ENCODE peak calls at places on chromosomes 1 and 21, in five cellular contexts. U, P, Q, J and R are unnamed samples.

GRCh38 chr21:33268392-33268735 is 2.2 kb downstream of the IL10RB start:
- DNase-seq in U (no peak), P (no peak), Q (no peak), J (no peak), R (no peak)

GRCh38 chr1:161502641-161503393 is 2.4 kb upstream of the FCGR2A start:
- DNase-seq in U (no peak), P (peak; percentile 31), Q (peak; percentile 60), J (no peak), R (peak; percentile 44)

GRCh38 chr1:201408176-201408814 is 9.2 kb upstream of the LAD1 start:
- DNase-seq in U (peak; percentile 80), P (peak; percentile 63), Q (peak; percentile 80), J (no peak), R (peak; percentile 75)

GRCh38 chr21:32698286-32698685 is 29.5 kb downstream of the SYNJ1 start:
- DNase-seq in U (no peak), P (no peak), Q (no peak), J (no peak), R (no peak)

GRCh38 chr1:172476218-172476811 is 32.4 kb upstream of the PIGC start:
- DNase-seq in U (peak; percentile 39), P (peak; percentile 98), Q (no peak), J (no peak), R (no peak)

GRCh38 chr1:28173151-28173979 is 3.1 kb downstream of the PTAFR start:
- DNase-seq in U (no peak), P (no peak), Q (peak; percentile 66), J (no peak), R (no peak)

GRCh38 chr1:23747947-23748346 is 4.7 kb downstream of the ELOA start:
- DNase-seq in U (no peak), P (no peak), Q (no peak), J (no peak), R (no peak)

GRCh38 chr1:76867342-76868130 is at the start of gene ST6GALNAC5:
- DNase-seq in U (peak; percentile 5), P (peak; percentile 31), Q (peak; percentile 48), J (no peak), R (no peak)

GRCh38 chr1:29410476-29410875 is 174.2 kb downstream of the PTPRU start:
- DNase-seq in U (no peak), P (peak; percentile 39), Q (no peak), J (no peak), R (no peak)

GRCh38 chr1:79708646-79709237 is 702.2 kb upstream of the ADGRL4 start:
- DNase-seq in U (no peak), P (no peak), Q (no peak), J (no peak), R (no peak)

GRCh38 chr1:112040891-112041740 is 51.6 kb upstream of the KCND3 start:
- DNase-seq in U (no peak), P (no peak), Q (no peak), J (no peak), R (no peak)

GRCh38 chr1:183881387-183882084 is 76.6 kb downstream of the RGL1 start:
- DNase-seq in U (peak; percentile 39), P (peak; percentile 63), Q (peak; percentile 96), J (no peak), R (peak; percentile 78)

GRCh38 chr1:104636581-104636980 is 886.9 kb downstream of the AMY1C start:
- DNase-seq in U (peak; percentile 4), P (no peak), Q (no peak), J (no peak), R (no peak)

GRCh38 chr1:46342084-46342656 is 1.6 kb downstream of the NSUN4 start:
- DNase-seq in U (peak; percentile 28), P (peak; percentile 28), Q (peak; percentile 42), J (no peak), R (peak; percentile 52)

GRCh38 chr1:21244154-21244553 is 46.1 kb downstream of the ECE1 start:
- DNase-seq in U (no peak), P (no peak), Q (no peak), J (no peak), R (no peak)

DNA sequence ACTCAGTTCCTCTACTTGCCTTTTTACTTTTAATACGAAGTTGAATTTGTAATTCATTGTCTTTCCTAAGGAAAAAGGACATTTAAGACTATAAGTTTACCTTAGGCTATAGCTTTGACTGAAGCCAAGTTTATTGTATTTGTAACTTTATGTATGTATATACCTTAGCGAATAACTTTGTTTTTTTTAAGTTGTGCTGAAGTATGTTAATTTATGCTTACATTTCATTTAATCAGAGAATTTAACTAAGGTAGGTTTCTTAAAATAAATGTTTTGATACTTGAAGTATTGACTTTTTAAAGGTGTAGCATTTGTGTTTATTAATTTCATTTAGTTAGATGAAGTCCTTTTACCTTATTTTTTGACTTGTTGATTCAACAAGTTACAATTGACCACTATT is 55.2 kb upstream of the TPTE start:
- DNase-seq in U (no peak), P (no peak), Q (no peak), J (no peak), R (no peak)
- H3K27ac ChIP-seq in U (no peak overlapping the region), P (no peak overlapping the region), Q (no peak overlapping the region), J (no peak overlapping the region), R (no peak overlapping the region)

DNA sequence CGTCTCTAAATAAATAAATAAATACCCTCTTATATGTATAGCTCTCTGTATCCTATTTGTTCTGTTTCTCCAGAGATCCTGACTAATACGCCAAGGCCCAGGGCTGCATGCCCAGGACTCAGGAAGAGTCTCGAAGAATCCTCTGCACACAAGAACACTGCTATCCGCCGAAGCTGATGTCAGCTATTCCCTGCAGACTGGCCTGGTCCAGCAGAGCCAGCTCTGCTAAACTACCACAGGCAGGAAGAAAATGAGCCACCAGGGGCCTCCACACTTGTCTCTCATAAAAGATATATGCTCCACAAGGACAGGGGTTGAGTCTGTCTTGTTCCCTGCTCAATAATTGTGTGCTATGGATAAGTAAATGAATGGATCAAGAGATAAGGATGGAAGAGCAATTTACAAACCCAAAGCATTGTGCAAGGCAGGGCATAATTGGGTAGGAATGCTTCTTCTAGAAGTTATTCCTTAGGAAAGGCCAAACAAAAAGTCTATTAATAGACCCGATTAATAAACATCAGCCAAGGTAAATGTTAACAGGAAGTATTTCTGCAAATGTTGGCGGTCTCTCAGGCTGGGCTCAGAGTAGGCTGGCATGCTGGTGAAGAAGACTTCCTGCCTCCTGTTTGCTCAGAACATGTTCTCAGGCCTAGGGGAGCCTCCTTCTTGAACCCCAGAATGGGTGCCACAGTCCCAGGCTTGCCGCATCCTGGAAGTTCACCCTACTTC is 26.3 kb upstream of the MAN1C1 start:
- DNase-seq in U (no peak), P (no peak), Q (peak; percentile 57), J (no peak), R (peak; percentile 37)
- TF ChIP-seq CTCF in U (no peak), P (peak; percentile 3), Q (peak; percentile 13), J (no peak), R (peak; percentile 42)

GRCh38 chr1:91804546-91805023 is 81.4 kb downstream of the TGFBR3 start:
- DNase-seq in U (no peak), P (peak; percentile 92), Q (peak; percentile 70), J (no peak), R (peak; percentile 38)
- H3K27ac ChIP-seq in U (peak overlapping the region; percentile 26), P (no peak overlapping the region), Q (no peak overlapping the region), J (peak overlapping the region; percentile 83), R (no peak overlapping the region)

GRCh38 chr1:180636138-180636537 is 4.3 kb downstream of the XPR1 start:
- DNase-seq in U (peak; percentile 35), P (peak; percentile 41), Q (peak; percentile 69), J (no peak), R (no peak)
- TF ChIP-seq CTCF in U (peak; percentile 24), P (peak; percentile 40), Q (peak; percentile 13), J (peak; percentile 49), R (no peak)

GRCh38 chr1:219190605-219191004 is 16.9 kb downstream of the LYPLAL1 start:
- DNase-seq in U (no peak), P (no peak), Q (no peak), J (no peak), R (no peak)

GRCh38 chr1:219189021-219189824 is 15.5 kb downstream of the LYPLAL1 start:
- DNase-seq in U (no peak), P (peak; percentile 30), Q (peak; percentile 65), J (no peak), R (no peak)

GRCh38 chr1:219185486-219186117 is 11.9 kb downstream of the LYPLAL1 start:
- DNase-seq in U (no peak), P (peak; percentile 7), Q (no peak), J (no peak), R (no peak)

GRCh38 chr1:219189942-219190341 is 16.3 kb downstream of the LYPLAL1 start:
- DNase-seq in U (no peak), P (no peak), Q (no peak), J (no peak), R (no peak)

GRCh38 chr1:219188331-219188803 is 14.7 kb downstream of the LYPLAL1 start:
- DNase-seq in U (no peak), P (no peak), Q (no peak), J (no peak), R (no peak)
- H3K27ac ChIP-seq in U (peak overlapping the region; percentile 79), P (no peak overlapping the region), Q (peak overlapping the region; percentile 65), J (no peak overlapping the region), R (peak overlapping the region; percentile 53)

GRCh38 chr1:234837713-234838112 is 227.7 kb upstream of the IRF2BP2 start:
- DNase-seq in U (no peak), P (no peak), Q (no peak), J (no peak), R (no peak)
- TF ChIP-seq CTCF in U (no peak), P (no peak), Q (no peak), J (no peak), R (no peak)

GRCh38 chr1:34843392-34844251 is 15.9 kb downstream of the SMIM12 start:
- DNase-seq in U (no peak), P (no peak), Q (no peak), J (no peak), R (no peak)
- H3K27ac ChIP-seq in U (no peak overlapping the region), P (no peak overlapping the region), Q (peak overlapping the region; percentile 67), J (peak overlapping the region; percentile 8), R (no peak overlapping the region)